ENCODE peak calls at places on chromosomes 2 and 18, in ten cellular contexts. B, I, C, P, A, J, W, K, R and G are unnamed samples.

GRCh38 chr2:11998218-11998617 is 251.8 kb downstream of the LPIN1 start:
- DNase-seq in W (no peak), J (no peak), B (peak), P (peak), R (no peak), K (no peak), A (peak), C (no peak), I (no peak), G (no peak)

GRCh38 chr18:3319399-3319798 is 57.5 kb downstream of the MYL12B start:
- DNase-seq in R (no peak), C (no peak), W (no peak), J (no peak), A (peak), K (no peak), P (no peak), I (no peak), B (no peak), G (no peak)

GRCh38 chr2:71690231-71690834 is 237.0 kb downstream of the DYSF start:
- DNase-seq in W (no peak), J (no peak), R (no peak), P (no peak), K (no peak), I (no peak), B (no peak), C (no peak), A (no peak), G (no peak)

GRCh38 chr18:42039396-42039795 is 84.4 kb downstream of the PIK3C3 start:
- DNase-seq in K (no peak), I (no peak), A (no peak), R (no peak), W (no peak), C (no peak), J (no peak), P (no peak), B (no peak), G (no peak)

GRCh38 chr2:1550658-1551316 is 137.5 kb downstream of the TPO start:
- DNase-seq in J (no peak), W (peak), P (peak), K (peak), C (no peak), I (no peak), A (peak), B (peak), R (peak), G (no peak)

GRCh38 chr2:157743051-157743450 is 114.4 kb upstream of the ACVR1C start:
- DNase-seq in I (no peak), B (no peak), K (no peak), J (no peak), P (no peak), C (no peak), R (no peak), A (no peak), W (no peak), G (no peak)

GRCh38 chr2:171541202-171541884 is 19.1 kb downstream of the CYBRD1 start:
- DNase-seq in R (peak), J (no peak), A (no peak), C (no peak), W (no peak), P (no peak), I (no peak), K (peak), B (peak), G (no peak)

GRCh38 chr2:157853820-157854219 is 22.3 kb downstream of the ACVR1 start:
- DNase-seq in W (no peak), J (no peak), C (no peak), A (no peak), P (no peak), R (no peak), I (no peak), B (no peak), K (no peak), G (no peak)

GRCh38 chr2:204825054-204825453 is 279.8 kb downstream of the PARD3B start:
- DNase-seq in W (no peak), I (no peak), B (no peak), A (no peak), C (no peak), J (no peak), R (no peak), K (no peak), P (peak), G (no peak)

GRCh38 chr2:54239427-54239826 is 16.6 kb downstream of the TSPYL6 start:
- DNase-seq in I (no peak), R (no peak), C (no peak), J (no peak), W (no peak), B (peak), P (peak), K (no peak), A (no peak), G (no peak)

GRCh38 chr2:229176136-229176535 is 95.0 kb downstream of the PID1 start:
- DNase-seq in J (no peak), P (no peak), B (no peak), C (no peak), W (no peak), A (no peak), K (no peak), I (no peak), R (no peak), G (no peak)

GRCh38 chr2:164852086-164852485 is 10.5 kb upstream of the COBLL1 start:
- DNase-seq in K (no peak), J (no peak), A (no peak), W (no peak), P (no peak), B (no peak), R (no peak), I (no peak), C (no peak), G (no peak)

GRCh38 chr2:98823196-98824166 is 92.5 kb upstream of the MGAT4A start:
- DNase-seq in B (no peak), C (no peak), P (no peak), R (peak), W (no peak), K (no peak), J (no peak), A (no peak), I (no peak), G (no peak)

GRCh38 chr2:98825043-98825350 is 94.1 kb upstream of the MGAT4A start:
- DNase-seq in I (no peak), W (no peak), C (no peak), A (no peak), R (no peak), K (no peak), J (no peak), B (no peak), P (no peak), G (no peak)

GRCh38 chr2:98821629-98822135 is 90.8 kb upstream of the MGAT4A start:
- DNase-seq in J (no peak), A (no peak), C (no peak), B (no peak), K (no peak), W (no peak), I (no peak), R (no peak), P (no peak), G (no peak)

GRCh38 chr2:98824256-98825042 is 93.5 kb upstream of the MGAT4A start:
- DNase-seq in K (no peak), A (no peak), R (peak), C (no peak), I (no peak), B (no peak), J (no peak), P (no peak), W (no peak), G (no peak)

DNA sequence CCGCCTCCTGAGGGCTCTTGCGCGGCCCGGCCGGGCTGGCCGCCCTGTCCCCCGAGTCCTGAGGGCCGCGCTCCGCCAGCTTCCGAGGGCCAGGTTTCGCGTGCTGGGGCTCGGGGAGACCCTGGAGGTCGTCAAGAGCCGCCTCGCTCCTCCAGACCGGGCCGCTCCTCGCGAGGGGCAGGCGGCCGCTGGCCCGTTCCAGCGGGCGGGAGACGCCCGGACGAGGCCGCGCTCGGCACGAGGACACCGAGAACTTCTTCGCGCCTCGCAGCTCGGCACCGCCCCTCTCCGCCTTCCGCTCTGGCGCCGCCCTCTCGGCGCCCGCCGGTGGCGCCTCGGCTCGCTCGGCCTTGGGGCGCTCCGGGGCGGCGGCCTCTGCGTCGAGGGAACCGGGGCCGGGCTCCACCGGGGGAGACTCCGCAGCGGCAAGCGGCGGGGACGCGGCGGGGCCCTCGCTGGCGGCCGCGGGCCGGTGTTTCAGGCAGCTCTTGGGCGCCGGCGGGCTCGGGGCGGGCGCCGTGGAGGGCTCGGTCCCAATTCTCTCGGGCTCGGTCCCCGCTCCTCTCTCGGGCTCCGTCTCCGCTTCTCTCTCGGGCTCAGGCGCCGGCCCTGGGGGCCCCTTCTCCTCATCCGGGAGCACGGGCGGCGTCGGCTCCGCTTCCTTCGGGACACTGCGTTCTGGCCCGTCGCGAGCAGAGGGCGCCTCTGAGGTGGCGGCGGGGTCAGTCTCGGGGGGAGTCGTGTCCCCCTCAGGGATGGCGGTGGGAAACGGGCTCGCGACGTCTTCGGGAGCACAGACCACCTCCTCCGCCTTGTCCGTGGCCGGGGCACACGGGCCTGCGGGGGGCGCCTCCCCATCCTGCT is 91.6 kb upstream of the MGAT4A start:
- DNase-seq in R (peak), P (no peak), B (no peak), C (no peak), J (no peak), W (peak), I (peak), K (no peak), A (no peak), G (no peak)
- TF ChIP-seq CTCF in R (peak), P (no peak), B (peak), C (peak), J (no peak), W (no peak), I (no peak), K (no peak), A (peak), G (peak)

GRCh38 chr2:79001285-79001684 is 24.2 kb upstream of the REG3G start:
- DNase-seq in K (no peak), J (no peak), P (no peak), B (no peak), A (no peak), R (no peak), W (no peak), C (no peak), I (no peak), G (no peak)

GRCh38 chr2:79000008-79000576 is 25.4 kb upstream of the REG3G start:
- DNase-seq in R (no peak), C (no peak), I (no peak), W (no peak), K (no peak), A (no peak), P (no peak), B (no peak), J (no peak), G (no peak)

GRCh38 chr2:78993518-78994148 is 31.9 kb upstream of the REG3G start:
- DNase-seq in J (no peak), B (no peak), W (no peak), A (no peak), C (no peak), R (no peak), P (no peak), I (no peak), K (no peak), G (no peak)

GRCh38 chr2:78994789-78995188 is 30.7 kb upstream of the REG3G start:
- DNase-seq in B (no peak), P (no peak), K (no peak), R (no peak), C (no peak), W (no peak), J (no peak), A (no peak), I (no peak), G (no peak)

GRCh38 chr2:78999410-78999809 is 26.1 kb upstream of the REG3G start:
- DNase-seq in R (no peak), P (peak), K (no peak), W (no peak), J (no peak), C (no peak), B (peak), A (no peak), I (no peak), G (no peak)
- TF ChIP-seq CTCF in R (peak), P (peak), K (peak), W (peak), J (peak), C (no peak), B (peak), A (peak), I (no peak), G (peak)

GRCh38 chr2:5846881-5847280 is 154.7 kb downstream of the SOX11 start:
- DNase-seq in B (no peak), C (no peak), I (no peak), W (no peak), P (peak), A (no peak), J (no peak), R (no peak), K (no peak), G (no peak)

GRCh38 chr2:5842326-5842725 is 150.1 kb downstream of the SOX11 start:
- DNase-seq in R (no peak), K (no peak), B (no peak), J (no peak), W (no peak), P (no peak), C (no peak), A (no peak), I (no peak), G (no peak)

GRCh38 chr2:5841126-5841525 is 148.9 kb downstream of the SOX11 start:
- DNase-seq in W (no peak), C (no peak), R (no peak), K (no peak), B (no peak), A (no peak), J (no peak), P (no peak), I (no peak), G (no peak)

GRCh38 chr2:5849596-5849995 is 157.4 kb downstream of the SOX11 start:
- DNase-seq in W (no peak), C (no peak), B (no peak), J (no peak), K (no peak), R (no peak), P (no peak), A (no peak), I (no peak), G (no peak)

GRCh38 chr2:5845798-5846197 is 153.6 kb downstream of the SOX11 start:
- DNase-seq in W (no peak), P (no peak), A (no peak), B (no peak), K (no peak), C (no peak), I (no peak), R (peak), J (no peak), G (no peak)
- TF ChIP-seq CTCF in W (no peak), P (no peak), A (no peak), B (no peak), K (no peak), C (no peak), I (no peak), R (peak), J (no peak), G (no peak)

DNA sequence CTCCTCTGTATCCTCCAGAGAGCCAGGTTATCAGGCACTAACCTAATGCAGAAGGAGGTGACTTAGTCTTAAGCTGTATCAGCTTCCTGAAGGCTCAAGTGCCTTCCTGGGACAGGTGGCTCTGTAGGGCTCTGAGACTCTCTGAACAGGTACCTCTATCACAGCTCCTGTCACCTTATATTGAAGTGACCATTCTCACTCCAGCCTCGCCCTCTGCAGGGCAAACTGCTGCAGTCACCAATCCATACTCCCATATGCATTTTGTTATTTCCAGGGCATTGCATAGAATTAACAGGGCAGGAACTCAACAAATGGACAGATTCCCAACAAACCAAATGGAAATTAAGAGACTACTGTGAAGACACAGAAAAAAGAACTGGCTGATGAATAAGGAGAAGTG is 203.0 kb upstream of the REV1 start:
- DNase-seq in C (no peak), I (no peak), K (no peak), J (no peak), B (no peak), P (no peak), A (no peak), W (no peak), R (peak), G (no peak)
- TF ChIP-seq CTCF in C (no peak), I (no peak), K (peak), J (peak), B (no peak), P (peak), A (no peak), W (no peak), R (peak), G (no peak)

DNA sequence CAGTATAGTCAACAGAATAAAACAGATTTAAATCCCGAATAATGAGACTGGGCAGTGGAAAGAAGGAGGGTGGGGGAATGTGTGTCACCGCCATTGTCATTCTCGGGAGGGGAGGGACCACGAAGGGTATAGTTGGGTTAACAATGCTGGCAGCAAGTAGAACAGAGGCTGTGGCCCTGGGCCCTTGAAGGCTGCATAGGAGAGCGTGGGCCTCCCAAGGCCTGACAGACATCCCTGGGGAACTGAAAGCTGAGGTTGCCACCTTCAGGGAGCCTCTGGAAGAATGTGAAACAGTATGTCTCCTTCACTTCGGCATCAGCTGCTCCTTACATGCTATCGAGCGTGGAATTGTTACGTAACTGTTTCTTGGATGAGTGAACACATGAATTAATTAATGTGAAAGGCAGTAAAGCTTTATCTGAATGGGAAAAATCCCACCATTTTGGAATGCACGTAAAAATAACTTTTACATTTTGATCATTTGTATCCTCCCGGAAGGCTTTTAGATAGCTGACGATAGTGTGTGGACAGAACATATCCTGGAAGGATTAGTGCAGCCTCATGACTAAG is 92.8 kb upstream of the TTC39C start:
- DNase-seq in A (no peak), P (no peak), B (no peak), J (peak), K (no peak), C (no peak), I (no peak), W (no peak), R (peak), G (no peak)
- TF ChIP-seq CTCF in A (no peak), P (no peak), B (no peak), J (peak), K (no peak), C (no peak), I (no peak), W (no peak), R (peak), G (no peak)

GRCh38 chr2:173979721-173980351 is 14.7 kb upstream of the SP3 start:
- DNase-seq in K (no peak), R (no peak), I (peak), A (no peak), B (peak), W (no peak), J (no peak), C (no peak), P (peak), G (no peak)

GRCh38 chr2:173983414-173983871 is 18.3 kb upstream of the SP3 start:
- DNase-seq in B (peak), W (no peak), P (peak), R (no peak), K (no peak), I (no peak), A (no peak), J (no peak), C (no peak), G (no peak)

GRCh38 chr2:173982918-173983317 is 17.7 kb upstream of the SP3 start:
- DNase-seq in I (no peak), C (no peak), R (no peak), A (no peak), K (no peak), P (peak), B (peak), W (no peak), J (no peak), G (no peak)

GRCh38 chr2:173982182-173982714 is 17.1 kb upstream of the SP3 start:
- DNase-seq in J (no peak), W (no peak), I (no peak), C (no peak), K (no peak), R (no peak), A (no peak), P (no peak), B (no peak), G (no peak)

DNA sequence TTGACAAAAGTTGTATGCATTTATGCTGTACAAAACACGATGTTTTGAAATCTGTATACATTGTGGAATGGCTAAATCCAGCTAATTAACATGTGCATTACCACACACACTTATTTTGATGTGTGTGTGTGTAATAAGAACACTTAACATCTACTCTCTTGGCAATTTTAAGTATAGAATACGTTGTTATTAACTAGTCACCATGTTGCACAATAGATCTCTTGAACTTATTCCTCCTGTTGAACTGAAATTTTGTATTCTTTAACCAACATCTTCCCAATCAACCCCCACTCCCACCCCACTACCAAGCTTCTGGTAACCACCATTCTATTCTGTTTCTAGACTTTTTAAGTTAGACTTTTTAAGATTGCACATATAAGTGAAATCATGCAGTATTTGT is 16.3 kb upstream of the SP3 start:
- DNase-seq in K (no peak), C (no peak), W (no peak), J (no peak), I (no peak), P (no peak), R (no peak), A (no peak), B (no peak), G (no peak)
- TF ChIP-seq CTCF in K (no peak), C (no peak), W (no peak), J (no peak), I (no peak), P (no peak), R (no peak), A (no peak), B (no peak), G (no peak)